ENCODE peak calls at places on chromosomes 7 and 10, in ten cellular contexts. X, U, P, F, A, B, G, T, H and E are unnamed samples.

GRCh38 chr7:100682228-100682741 is 8.7 kb downstream of the GNB2 start:
- DNase-seq in X (no peak), U (no peak), P (no peak), F (no peak), A (no peak), B (no peak), G (no peak), T (no peak), H (no peak), E (no peak)

GRCh38 chr7:50229964-50230363 is 74.6 kb upstream of the IKZF1 start:
- DNase-seq in X (no peak), U (no peak), P (no peak), F (no peak), A (no peak), B (no peak), G (no peak), T (peak; percentile 18), H (no peak), E (no peak)

GRCh38 chr7:16649196-16649595 is 3.2 kb downstream of the BZW2 start:
- DNase-seq in X (no peak), U (no peak), P (no peak), F (no peak), A (no peak), B (no peak), G (no peak), T (no peak), H (no peak), E (no peak)

GRCh38 chr7:66427956-66428355 is 200.7 kb upstream of the KCTD7 start:
- DNase-seq in X (no peak), U (no peak), P (no peak), F (no peak), A (no peak), B (no peak), G (no peak), T (no peak), H (no peak), E (no peak)

GRCh38 chr7:76282344-76283253 is 19.9 kb upstream of the HSPB1 start:
- DNase-seq in X (no peak), U (peak; percentile 71), P (no peak), F (no peak), A (no peak), B (no peak), G (no peak), T (peak; percentile 33), H (no peak), E (peak; percentile 63)

GRCh38 chr10:24869354-24870016 is 82.9 kb downstream of the PRTFDC1 start:
- DNase-seq in X (no peak), U (no peak), P (no peak), F (no peak), A (no peak), B (no peak), G (no peak), T (no peak), H (no peak), E (no peak)

GRCh38 chr7:132049462-132050304 is 493.3 kb upstream of the PODXL start:
- DNase-seq in X (no peak), U (no peak), P (no peak), F (no peak), A (no peak), B (peak; percentile 46), G (no peak), T (peak; percentile 56), H (no peak), E (no peak)

GRCh38 chr10:43145313-43145712 is 7.1 kb downstream of the CSGALNACT2 start:
- DNase-seq in X (no peak), U (no peak), P (no peak), F (no peak), A (no peak), B (no peak), G (no peak), T (no peak), H (no peak), E (no peak)

GRCh38 chr7:18177129-18177814 is 149.6 kb upstream of the PRPS1L1 start:
- DNase-seq in X (no peak), U (no peak), P (no peak), F (no peak), A (no peak), B (no peak), G (no peak), T (no peak), H (no peak), E (no peak)

GRCh38 chr7:36625247-36625646 is 99.0 kb downstream of the AOAH start:
- DNase-seq in X (no peak), U (no peak), P (no peak), F (no peak), A (no peak), B (no peak), G (no peak), T (no peak), H (no peak), E (no peak)

GRCh38 chr10:12337973-12338372 is 11.4 kb upstream of the CAMK1D start:
- DNase-seq in X (no peak), U (no peak), P (no peak), F (no peak), A (no peak), B (no peak), G (no peak), T (no peak), H (no peak), E (no peak)

GRCh38 chr10:47034511-47035051 is 123.4 kb downstream of the PTPN20 start:
- DNase-seq in X (no peak), U (no peak), P (no peak), F (no peak), A (no peak), B (no peak), G (no peak), T (no peak), H (no peak), E (peak; percentile 19)

GRCh38 chr7:38744746-38745145 is 113.6 kb upstream of the AMPH start:
- DNase-seq in X (peak; percentile 28), U (no peak), P (peak; percentile 28), F (no peak), A (no peak), B (peak; percentile 8), G (no peak), T (peak; percentile 37), H (no peak), E (no peak)

GRCh38 chr10:103890194-103890658 is 27.8 kb downstream of the STN1 start:
- DNase-seq in X (no peak), U (no peak), P (no peak), F (no peak), A (no peak), B (no peak), G (no peak), T (no peak), H (no peak), E (no peak)

GRCh38 chr7:151409555-151410404 is at the start of gene WDR86:
- DNase-seq in X (no peak), U (no peak), P (no peak), F (no peak), A (no peak), B (no peak), G (no peak), T (no peak), H (no peak), E (peak; percentile 47)

GRCh38 chr10:71571460-71572175 is 148.0 kb downstream of the C10orf105 start:
- DNase-seq in X (no peak), U (no peak), P (no peak), F (no peak), A (no peak), B (no peak), G (no peak), T (no peak), H (no peak), E (no peak)

GRCh38 chr7:2004841-2005351 is 227.8 kb downstream of the MAD1L1 start:
- DNase-seq in X (no peak), U (peak; percentile 18), P (no peak), F (no peak), A (no peak), B (no peak), G (no peak), T (no peak), H (no peak), E (peak; percentile 48)

GRCh38 chr7:117157121-117157870 is 165.6 kb downstream of the WNT2 start:
- DNase-seq in X (peak; percentile 90), U (peak; percentile 51), P (peak; percentile 82), F (peak; percentile 61), A (peak; percentile 18), B (no peak), G (peak; percentile 66), T (peak; percentile 89), H (peak; percentile 65), E (peak; percentile 21)

GRCh38 chr10:85317827-85318226 is 989.4 kb downstream of the CCSER2 start:
- DNase-seq in X (no peak), U (no peak), P (no peak), F (no peak), A (no peak), B (no peak), G (no peak), T (no peak), H (no peak), E (no peak)

GRCh38 chr7:106589495-106589879 is 71.5 kb downstream of the CCDC71L start:
- DNase-seq in X (no peak), U (no peak), P (no peak), F (no peak), A (no peak), B (no peak), G (no peak), T (no peak), H (no peak), E (no peak)

GRCh38 chr7:2488272-2488645 is 12.1 kb upstream of the GRIFIN start:
- DNase-seq in X (no peak), U (peak; percentile 74), P (no peak), F (no peak), A (no peak), B (no peak), G (peak; percentile 80), T (no peak), H (no peak), E (peak; percentile 80)

GRCh38 chr10:11208243-11208642 is 190.6 kb downstream of the CELF2 start:
- DNase-seq in X (no peak), U (no peak), P (no peak), F (no peak), A (no peak), B (no peak), G (peak; percentile 32), T (no peak), H (no peak), E (no peak)

GRCh38 chr7:53684693-53685092 is 649.3 kb downstream of the POM121L12 start:
- DNase-seq in X (no peak), U (no peak), P (no peak), F (no peak), A (no peak), B (no peak), G (no peak), T (no peak), H (no peak), E (no peak)

GRCh38 chr7:111833461-111833860 is 271.2 kb upstream of the IMMP2L start:
- DNase-seq in X (no peak), U (no peak), P (no peak), F (no peak), A (no peak), B (no peak), G (no peak), T (no peak), H (no peak), E (no peak)

GRCh38 chr10:132708441-132708840 is 77.5 kb downstream of the NKX6-2 start:
- DNase-seq in X (no peak), U (peak; percentile 18), P (no peak), F (no peak), A (peak; percentile 64), B (no peak), G (no peak), T (no peak), H (peak; percentile 73), E (no peak)

GRCh38 chr10:36542493-36542892 is 582.9 kb upstream of the ANKRD30A start:
- DNase-seq in X (no peak), U (no peak), P (no peak), F (no peak), A (no peak), B (no peak), G (no peak), T (no peak), H (no peak), E (no peak)

GRCh38 chr7:82105463-82105862 is 335.6 kb upstream of the HGF start:
- DNase-seq in X (peak; percentile 59), U (no peak), P (peak; percentile 29), F (peak; percentile 5), A (no peak), B (peak; percentile 42), G (no peak), T (peak; percentile 49), H (no peak), E (no peak)

GRCh38 chr10:1643911-1644810 is 93.2 kb downstream of the ADARB2 start:
- DNase-seq in X (no peak), U (no peak), P (no peak), F (no peak), A (no peak), B (no peak), G (peak; percentile 26), T (no peak), H (no peak), E (no peak)